ENCODE peak calls at places on chromosomes 6 and 20, in ten cellular contexts. Y is NCI-H2081, F is ecto neural progenitor cell, I is endothelial cell of umbilical vein, J is RPMI7951, X is T-helper 1 cell, M is NCI-H1092, Z is GOT3, O is ACHN, R is T-cell. W is an unnamed sample.

GRCh38 chr6:129612440-129612839 is 97.5 kb downstream of the ARHGAP18 start:
- DNase-seq in Y (no peak), F (no peak), I (no peak), J (no peak), X (no peak), M (no peak), Z (no peak), O (no peak), R (no peak), W (no peak)

GRCh38 chr6:15301179-15302006 is 55.5 kb downstream of the JARID2 start:
- DNase-seq in Y (no peak), F (no peak), I (no peak), J (no peak), X (no peak), M (no peak), Z (no peak), O (no peak), R (no peak), W (no peak)

GRCh38 chr6:110518281-110518623 is 41.8 kb upstream of the SLC22A16 start:
- DNase-seq in Y (peak), F (no peak), I (no peak), J (peak), X (no peak), M (no peak), Z (no peak), O (peak), R (no peak), W (no peak)

GRCh38 chr6:170024940-170025339 is 265.9 kb downstream of the DLL1 start:
- DNase-seq in Y (peak), F (no peak), I (no peak), J (peak), X (no peak), M (peak), Z (no peak), O (no peak), R (no peak), W (no peak)

GRCh38 chr6:72182337-72183246 is 296.2 kb downstream of the RIMS1 start:
- DNase-seq in Y (no peak), F (peak), I (peak), J (no peak), X (no peak), M (peak), Z (no peak), O (no peak), R (no peak), W (no peak)

GRCh38 chr6:26350858-26351543 is 14.0 kb upstream of the BTN3A2 start:
- DNase-seq in Y (no peak), F (no peak), I (no peak), J (no peak), X (no peak), M (no peak), Z (no peak), O (no peak), R (no peak), W (no peak)

GRCh38 chr6:46234156-46234556 is 63.4 kb upstream of the ENPP5 start:
- DNase-seq in Y (no peak), F (no peak), I (no peak), J (no peak), X (no peak), M (no peak), Z (no peak), O (no peak), R (no peak), W (no peak)

GRCh38 chr20:57678340-57678739 is 31.5 kb downstream of the PMEPA1 start:
- DNase-seq in Y (no peak), F (no peak), I (no peak), J (no peak), X (no peak), M (no peak), Z (no peak), O (no peak), R (no peak), W (no peak)

GRCh38 chr6:95087394-95088097 is 489.8 kb upstream of the MANEA start:
- DNase-seq in Y (peak), F (no peak), I (no peak), J (peak), X (no peak), M (peak), Z (no peak), O (peak), R (no peak), W (no peak)

GRCh38 chr20:64112691-64113443 is 5.5 kb upstream of the NPBWR2 start:
- DNase-seq in Y (no peak), F (no peak), I (no peak), J (no peak), X (no peak), M (no peak), Z (no peak), O (no peak), R (no peak), W (no peak)

GRCh38 chr20:37990571-37991151 is 42.6 kb downstream of the TTI1 start:
- DNase-seq in Y (peak), F (no peak), I (peak), J (peak), X (no peak), M (no peak), Z (no peak), O (peak), R (peak), W (no peak)

W was measured in stimulated activated naive CD4-positive, alpha-beta T cell.